ENCODE peak calls at places on chromosomes 13 and 19, in seven cellular contexts. E is fibroblast of lung; O is psoas muscle; B is CD8-positive, alpha-beta T cell; W is cardiac fibroblast; T is lower leg skin; Z is colonic mucosa. H is an unnamed sample.

GRCh38 chr13:99657848-99658265 is 156.6 kb downstream of the TM9SF2 start:
- DNase-seq in E (peak; percentile 46), O (peak; percentile 17), B (peak; percentile 12), W (peak; percentile 31), T (peak; percentile 88), Z (peak; percentile 18), H (peak; percentile 37)

GRCh38 chr13:109211616-109212015 is 574.8 kb downstream of the IRS2 start:
- DNase-seq in E (peak; percentile 43), O (no peak), B (no peak), W (no peak), T (no peak), Z (no peak), H (no peak)

GRCh38 chr19:33667141-33667540 is 45.4 kb downstream of the CHST8 start:
- DNase-seq in E (no peak), O (no peak), B (no peak), W (no peak), T (peak; percentile 71), Z (no peak), H (no peak)

GRCh38 chr13:99382428-99383133 is 75.4 kb upstream of the GPR183 start:
- DNase-seq in E (no peak), O (no peak), B (no peak), W (no peak), T (no peak), Z (peak; percentile 45), H (no peak)

GRCh38 chr13:32811297-32811800 is 204.9 kb upstream of the KL start:
- DNase-seq in E (no peak), O (no peak), B (no peak), W (no peak), T (no peak), Z (peak; percentile 31), H (no peak)

GRCh38 chr13:75454497-75454896 is 27.5 kb downstream of the TBC1D4 start:
- DNase-seq in E (no peak), O (no peak), B (no peak), W (no peak), T (no peak), Z (no peak), H (no peak)

GRCh38 chr13:87666826-87667225 is 4.3 kb upstream of the SLITRK5 start:
- DNase-seq in E (no peak), O (no peak), B (no peak), W (no peak), T (no peak), Z (no peak), H (no peak)

GRCh38 chr13:44715287-44716224 is 139.4 kb upstream of the TSC22D1 start:
- DNase-seq in E (peak; percentile 35), O (no peak), B (no peak), W (peak; percentile 55), T (peak; percentile 43), Z (no peak), H (no peak)

GRCh38 chr13:99268822-99269221 is 10.6 kb upstream of the GPR18 start:
- DNase-seq in E (no peak), O (no peak), B (no peak), W (no peak), T (no peak), Z (no peak), H (no peak)

GRCh38 chr19:3544742-3545668 is 6.0 kb downstream of the TEKTIP1 start:
- DNase-seq in E (no peak), O (peak; percentile 80), B (peak; percentile 71), W (peak; percentile 60), T (peak; percentile 95), Z (peak; percentile 82), H (peak; percentile 85)

GRCh38 chr13:50757021-50757420 is 86.5 kb downstream of the DLEU7 start:
- DNase-seq in E (no peak), O (no peak), B (no peak), W (no peak), T (no peak), Z (no peak), H (no peak)

GRCh38 chr13:26785845-26786630 is 25.5 kb upstream of the GPR12 start:
- DNase-seq in E (no peak), O (peak; percentile 44), B (peak; percentile 25), W (peak; percentile 4), T (peak; percentile 92), Z (peak; percentile 34), H (peak; percentile 37)

GRCh38 chr19:52748336-52748950 is 13.6 kb upstream of the ZNF611 start:
- DNase-seq in E (peak; percentile 39), O (peak; percentile 37), B (no peak), W (peak; percentile 38), T (no peak), Z (no peak), H (peak; percentile 25)

GRCh38 chr13:100541882-100542545 is 46.6 kb downstream of the GGACT start:
- DNase-seq in E (no peak), O (no peak), B (no peak), W (no peak), T (no peak), Z (peak; percentile 9), H (peak; percentile 43)

GRCh38 chr13:101917833-101918755 is 465.6 kb downstream of the ITGBL1 start:
- DNase-seq in E (no peak), O (no peak), B (no peak), W (no peak), T (no peak), Z (no peak), H (no peak)

GRCh38 chr19:17081672-17082630 is 6.4 kb downstream of the MYO9B start:
- DNase-seq in E (no peak), O (no peak), B (no peak), W (peak; percentile 53), T (no peak), Z (no peak), H (peak; percentile 82)

GRCh38 chr19:17080441-17080803 is 4.8 kb downstream of the MYO9B start:
- DNase-seq in E (no peak), O (no peak), B (no peak), W (no peak), T (no peak), Z (no peak), H (no peak)

GRCh38 chr19:17078038-17078919 is 2.7 kb downstream of the MYO9B start:
- DNase-seq in E (no peak), O (no peak), B (no peak), W (no peak), T (no peak), Z (no peak), H (no peak)

GRCh38 chr19:17078920-17079709 is 3.5 kb downstream of the MYO9B start:
- DNase-seq in E (no peak), O (no peak), B (no peak), W (peak; percentile 39), T (no peak), Z (no peak), H (no peak)

GRCh38 chr19:17079710-17080440 is 4.3 kb downstream of the MYO9B start:
- DNase-seq in E (peak; percentile 99), O (peak; percentile 82), B (peak; percentile 58), W (peak; percentile 97), T (peak; percentile 89), Z (peak; percentile 43), H (peak; percentile 90)
- TF ChIP-seq CTCF in E (peak; percentile 68), O (peak; percentile 40), B (peak; percentile 20), W (peak; percentile 80), T (peak; percentile 11), Z (peak; percentile 18), H (peak; percentile 84)

GRCh38 chr19:17722655-17723240 is 3.5 kb downstream of the MAP1S start:
- DNase-seq in E (no peak), O (no peak), B (no peak), W (no peak), T (no peak), Z (no peak), H (no peak)

GRCh38 chr19:17726136-17726741 is 7.0 kb downstream of the MAP1S start:
- DNase-seq in E (no peak), O (no peak), B (no peak), W (no peak), T (no peak), Z (no peak), H (no peak)

GRCh38 chr19:17726914-17727773 is 7.9 kb downstream of the MAP1S start:
- DNase-seq in E (no peak), O (no peak), B (no peak), W (no peak), T (no peak), Z (no peak), H (no peak)

GRCh38 chr19:17725422-17726078 is 6.3 kb downstream of the MAP1S start:
- DNase-seq in E (no peak), O (no peak), B (no peak), W (no peak), T (no peak), Z (no peak), H (no peak)

DNA sequence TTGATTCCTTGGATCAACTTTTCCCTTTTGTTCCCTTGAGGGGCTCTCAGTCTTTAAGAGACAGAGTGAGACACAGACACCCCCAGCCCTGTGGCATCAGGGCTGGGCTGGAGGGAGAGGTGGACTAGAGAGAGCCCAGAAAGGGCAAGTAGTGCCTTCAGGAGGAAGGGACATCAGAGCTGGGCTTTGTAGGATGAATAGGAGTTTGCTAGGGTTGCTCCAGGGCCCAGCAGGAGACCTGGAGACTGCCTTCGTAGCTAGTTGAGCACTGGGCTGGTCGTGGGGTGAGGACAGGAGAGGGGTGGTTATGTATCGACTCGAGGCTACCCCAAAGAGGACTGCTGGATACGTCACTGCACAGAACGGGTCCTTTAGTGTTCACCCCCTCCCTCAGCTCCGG is 5.4 kb downstream of the MAP1S start:
- DNase-seq in E (no peak), O (no peak), B (no peak), W (no peak), T (no peak), Z (no peak), H (no peak)
- TF ChIP-seq CTCF in E (no peak), O (no peak), B (no peak), W (no peak), T (no peak), Z (no peak), H (no peak)

DNA sequence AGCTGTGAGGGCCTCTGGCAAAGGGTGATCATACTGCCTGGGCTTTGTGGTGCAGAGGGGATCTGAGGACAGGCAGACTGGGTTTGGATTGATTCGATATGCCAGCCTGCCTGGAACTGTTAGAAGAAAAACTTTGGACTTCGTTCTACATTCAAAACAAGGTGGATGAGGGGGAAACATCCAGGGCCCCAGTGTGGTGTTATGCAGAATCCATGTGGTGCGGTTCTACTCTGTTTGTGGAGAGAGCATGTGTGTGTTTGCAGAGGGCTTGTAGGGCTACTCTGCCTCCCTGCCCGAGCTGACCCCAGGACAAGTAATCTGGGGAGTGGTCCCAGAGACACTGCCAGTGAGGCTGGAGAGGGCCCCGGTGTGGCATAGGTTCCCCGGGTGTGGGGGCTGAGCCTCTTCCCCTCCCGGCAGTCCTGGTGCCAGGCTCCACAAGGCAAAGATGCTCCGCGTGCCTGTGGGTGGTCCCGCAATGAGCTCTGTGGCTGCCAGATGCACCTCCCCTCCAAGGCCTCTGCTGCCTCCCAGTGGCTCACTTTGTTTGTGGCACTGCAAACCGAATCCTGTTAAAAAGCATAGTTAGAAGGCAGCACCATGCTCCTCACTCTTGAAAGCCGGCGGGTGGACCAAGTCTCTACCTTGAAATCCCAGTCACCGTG is 22.3 kb upstream of the TFDP1 start:
- DNase-seq in E (peak; percentile 75), O (peak; percentile 51), B (peak; percentile 17), W (peak; percentile 82), T (peak; percentile 85), Z (peak; percentile 61), H (no peak)
- TF ChIP-seq CTCF in E (peak; percentile 63), O (peak; percentile 57), B (peak; percentile 56), W (peak; percentile 90), T (no peak), Z (no peak), H (peak; percentile 50)

DNA sequence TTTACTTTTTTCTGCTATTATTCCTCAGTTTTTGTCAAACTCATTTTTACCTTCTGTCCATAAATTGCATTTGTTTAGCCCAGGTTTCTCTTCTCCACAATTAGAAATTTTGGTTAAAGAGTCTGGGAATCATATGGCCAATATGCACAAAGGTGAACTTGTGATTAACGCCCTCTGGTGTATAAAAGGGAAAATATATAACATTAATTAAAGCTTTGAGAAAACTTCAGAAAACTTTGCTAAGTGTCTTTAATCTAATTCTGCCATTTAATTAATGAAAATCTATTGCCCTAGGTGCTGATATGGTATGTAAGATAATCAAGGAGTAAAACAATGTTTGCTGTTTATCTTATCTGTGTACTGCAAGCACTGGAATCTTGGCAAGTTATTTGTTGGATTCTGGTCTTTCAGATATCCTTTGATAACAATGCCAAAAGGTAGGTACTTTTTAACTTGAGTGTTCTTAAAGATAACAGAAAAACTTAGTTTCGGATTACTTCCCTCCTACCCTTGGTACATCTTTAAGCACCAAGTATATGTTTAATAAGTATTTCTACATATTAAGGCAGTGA is 402.6 kb downstream of the SUCLA2 start:
- DNase-seq in E (peak; percentile 12), O (no peak), B (no peak), W (peak; percentile 34), T (no peak), Z (no peak), H (no peak)
- TF ChIP-seq CTCF in E (peak; percentile 23), O (no peak), B (no peak), W (peak; percentile 15), T (no peak), Z (no peak), H (peak; percentile 44)